ENCODE peak calls at places on chromosomes 6 and 20, in seven cellular contexts. P is non-pigmented ciliary epithelial cell; M is psoas muscle; B is stimulated activated CD4-positive, alpha-beta T cell treated with anti-CD3 and anti-CD28 coated beads, Interleukin-1b, Interleukin-23, amount 100 ng/mL, for 1 hour; L is A549; U is fibroblast of mammary gland; K is NCI-H1694 treated with DMSO at 0.1 percent for 48 hours. C is an unnamed sample.

GRCh38 chr6:54060286-54060685 is 51.0 kb upstream of the MLIP start:
- DNase-seq in U (peak), K (no peak), L (no peak), M (no peak), B (no peak), P (peak), C (no peak)

GRCh38 chr6:277746-278145 is 14.5 kb upstream of the DUSP22 start:
- DNase-seq in L (no peak), K (no peak), P (no peak), M (no peak), U (no peak), B (no peak), C (no peak)

GRCh38 chr20:62550087-62550565 is 74.3 kb upstream of the GATA5 start:
- DNase-seq in L (peak), K (no peak), B (no peak), M (peak), P (no peak), U (no peak), C (no peak)

GRCh38 chr6:135088232-135088760 is 33.7 kb upstream of the HBS1L start:
- DNase-seq in L (no peak), K (no peak), B (no peak), P (no peak), U (no peak), M (no peak), C (no peak)

GRCh38 chr20:13338999-13339411 is 117.9 kb downstream of the ISM1 start:
- DNase-seq in L (peak), M (no peak), U (no peak), P (no peak), K (no peak), B (no peak), C (no peak)

GRCh38 chr20:45059022-45059728 is 41.8 kb downstream of the KCNS1 start:
- DNase-seq in M (no peak), U (peak), P (no peak), L (no peak), B (no peak), K (no peak), C (no peak)

GRCh38 chr20:6866741-6867140 is 99.3 kb downstream of the BMP2 start:
- DNase-seq in P (no peak), L (no peak), B (no peak), K (no peak), M (no peak), U (no peak), C (peak)

GRCh38 chr6:38346291-38347079 is 293.2 kb downstream of the BTBD9 start:
- DNase-seq in U (peak), L (no peak), P (peak), M (no peak), K (no peak), B (no peak), C (peak)

GRCh38 chr20:56166781-56167465 is 81.6 kb upstream of the MC3R start:
- DNase-seq in U (no peak), L (no peak), K (no peak), M (no peak), P (no peak), B (no peak), C (no peak)